ENCODE peak calls at places on chromosomes 13 and 19, in four cellular contexts. L is HepG2, W is GM12878, E is K562. S is an unnamed sample.

GRCh38 chr19:44645407-44646048 is 1.8 kb downstream of the PVR start:
- DNase-seq in L (no peak), W (no peak), E (no peak), S (no peak)

GRCh38 chr13:30339721-30340366 is 32.5 kb upstream of the KATNAL1 start:
- DNase-seq in L (no peak), W (no peak), E (peak; percentile 21), S (no peak)

GRCh38 chr19:40457953-40458596 is 7.5 kb downstream of the BLVRB start:
- DNase-seq in L (no peak), W (no peak), E (no peak), S (no peak)

GRCh38 chr19:49930483-49931011 is 1.2 kb upstream of the NUP62 start:
- DNase-seq in L (no peak), W (no peak), E (peak; percentile 87), S (no peak)

GRCh38 chr19:56596676-56597075 is 1.6 kb downstream of the ZNF71 start:
- DNase-seq in L (no peak), W (no peak), E (no peak), S (no peak)

GRCh38 chr13:22372261-22372660 is 701.4 kb downstream of the FGF9 start:
- DNase-seq in L (no peak), W (no peak), E (peak; percentile 1), S (no peak)

GRCh38 chr19:662207-662961 is 630 bp downstream of the RNF126 start:
- DNase-seq in L (peak; percentile 52), W (no peak), E (peak; percentile 77), S (peak; percentile 74)

GRCh38 chr13:112056739-112057433 is 10.1 kb upstream of the SOX1 start:
- DNase-seq in L (no peak), W (no peak), E (no peak), S (peak; percentile 40)

GRCh38 chr19:13825489-13826475 is 30.5 kb downstream of the ZSWIM4 start:
- DNase-seq in L (no peak), W (no peak), E (peak; percentile 87), S (peak; percentile 80)

GRCh38 chr19:51469162-51469561 is 9.2 kb upstream of the CEACAM18 start:
- DNase-seq in L (no peak), W (no peak), E (peak; percentile 59), S (no peak)

GRCh38 chr19:55654833-55655647 is at the start of gene U2AF2:
- DNase-seq in L (peak; percentile 82), W (no peak), E (peak; percentile 94), S (peak; percentile 97)

GRCh38 chr19:15400521-15401396 is 18.0 kb downstream of the AKAP8L start:
- DNase-seq in L (no peak), W (no peak), E (no peak), S (no peak)

GRCh38 chr19:42433503-42434260 is 6.5 kb upstream of the LIPE start:
- DNase-seq in L (peak; percentile 95), W (no peak), E (peak; percentile 88), S (no peak)

GRCh38 chr19:35055715-35056179 is 14.2 kb downstream of the HPN start:
- DNase-seq in L (no peak), W (no peak), E (peak; percentile 56), S (no peak)

GRCh38 chr19:720691-721160 is 12.0 kb downstream of the PALM start:
- DNase-seq in L (peak; percentile 41), W (no peak), E (no peak), S (peak; percentile 90)

GRCh38 chr19:43725468-43725867 is 9.6 kb downstream of the IRGC start:
- DNase-seq in L (no peak), W (peak; percentile 68), E (no peak), S (no peak)

GRCh38 chr13:112688560-112689497 is 1.0 kb upstream of the ATP11A start:
- DNase-seq in L (peak; percentile 24), W (no peak), E (peak; percentile 47), S (no peak)

GRCh38 chr19:15330801-15331418 is 1.4 kb downstream of the BRD4 start:
- DNase-seq in L (no peak), W (no peak), E (peak; percentile 37), S (peak; percentile 42)

GRCh38 chr13:95432141-95432540 is 120.4 kb upstream of the CLDN10 start:
- DNase-seq in L (no peak), W (no peak), E (no peak), S (no peak)

GRCh38 chr13:97004096-97004876 is 10.0 kb upstream of the OXGR1 start:
- DNase-seq in L (peak; percentile 4), W (no peak), E (no peak), S (no peak)

GRCh38 chr19:6451583-6452222 is 7.9 kb downstream of the SLC25A23 start:
- DNase-seq in L (no peak), W (no peak), E (no peak), S (no peak)

GRCh38 chr13:51978836-51979556 is 32.3 kb downstream of the ATP7B start:
- DNase-seq in L (peak; percentile 90), W (no peak), E (peak; percentile 80), S (no peak)

GRCh38 chr19:13781547-13781946 is 7.3 kb downstream of the C19orf53 start:
- DNase-seq in L (no peak), W (no peak), E (peak; percentile 76), S (peak; percentile 86)

GRCh38 chr13:97600438-97601080 is 166.6 kb downstream of the RAP2A start:
- DNase-seq in L (peak; percentile 4), W (no peak), E (no peak), S (no peak)

GRCh38 chr13:79466852-79467251 is 14.1 kb upstream of the NDFIP2 start:
- DNase-seq in L (no peak), W (no peak), E (no peak), S (no peak)

GRCh38 chr19:46426506-46427162 is 2.1 kb downstream of the PNMA8C start:
- DNase-seq in L (peak; percentile 71), W (no peak), E (peak; percentile 77), S (peak; percentile 94)

GRCh38 chr13:111316161-111316730 is 4.2 kb upstream of the TEX29 start:
- DNase-seq in L (no peak), W (no peak), E (no peak), S (no peak)

GRCh38 chr13:48159436-48160225 is 64.7 kb upstream of the MED4 start:
- DNase-seq in L (no peak), W (no peak), E (no peak), S (no peak)

DNA sequence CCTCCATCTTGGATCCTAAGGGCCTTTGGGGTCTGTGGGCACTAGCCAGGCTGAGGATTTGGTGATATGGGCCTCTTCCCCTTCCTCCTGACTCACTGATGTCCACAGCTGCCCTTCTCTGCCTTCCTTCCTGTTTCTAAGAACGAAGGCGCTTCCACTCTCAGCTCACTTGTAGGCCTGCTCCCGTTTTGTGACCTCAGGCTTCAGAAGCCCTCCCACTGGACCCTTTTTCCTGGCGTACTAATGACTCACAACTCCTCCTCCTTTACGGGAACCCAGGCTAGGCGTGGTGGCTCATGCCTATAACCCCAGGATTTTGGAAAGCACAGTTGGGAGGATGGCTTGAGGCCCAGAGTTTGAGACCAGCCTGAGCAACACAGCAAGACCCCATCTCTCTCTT is 55.6 kb downstream of the TMED1 start:
- DNase-seq in L (no peak), W (no peak), E (peak; percentile 13), S (no peak)
- H2AFZ ChIP-seq in L (no peak overlapping the region), W (no peak overlapping the region), E (no peak overlapping the region), S (no peak overlapping the region)

GRCh38 chr13:25977216-25977615 is 74.6 kb downstream of the SHISA2 start:
- DNase-seq in L (no peak), W (no peak), E (no peak), S (no peak)
- TF ChIP-seq FOXM1 in L (no peak), W (no peak), E (no peak), S (no peak)

DNA sequence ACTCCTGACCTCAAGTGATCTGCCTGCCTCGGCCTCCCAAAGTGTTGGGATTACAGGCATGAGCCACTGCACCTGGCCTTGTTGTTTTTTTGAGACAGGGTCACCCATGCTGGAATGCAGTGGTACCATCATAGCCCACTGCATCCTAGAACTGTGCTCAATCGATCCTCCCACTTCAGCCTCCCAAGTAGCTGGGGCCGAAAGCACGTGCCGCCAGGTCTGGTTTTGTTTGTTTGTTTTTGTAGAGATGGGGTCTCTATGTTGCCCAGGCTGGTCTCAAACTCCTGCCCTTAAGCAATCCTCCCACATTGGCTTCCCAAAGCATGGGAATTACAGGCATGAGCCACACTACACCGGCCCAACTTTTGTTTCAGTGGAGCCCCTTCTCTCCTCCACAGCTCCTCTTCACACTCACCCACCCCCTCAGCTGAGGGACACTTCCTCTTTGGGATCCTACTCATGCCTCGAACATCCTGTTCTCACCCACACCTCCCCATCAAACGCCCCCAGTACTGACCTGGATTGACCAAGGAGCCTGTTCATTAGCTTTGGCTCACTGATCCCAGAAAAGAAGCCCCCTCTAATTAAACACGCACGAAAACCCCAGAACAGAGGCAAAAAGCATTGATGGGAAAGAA is 12.8 kb upstream of the CERS4 start:
- DNase-seq in L (no peak), W (peak; percentile 66), E (no peak), S (no peak)
- H2AFZ ChIP-seq in L (no peak overlapping the region), W (peak overlapping the region; percentile 70), E (peak overlapping the region; percentile 51), S (no peak overlapping the region)

GRCh38 chr13:28582225-28582891 is 76.6 kb upstream of the POMP start:
- DNase-seq in L (no peak), W (no peak), E (peak; percentile 74), S (no peak)
- TF ChIP-seq FOXM1 in L (no peak), W (no peak), E (no peak), S (no peak)

GRCh38 chr19:38838986-38839761 is 7.6 kb upstream of the ECH1 start:
- DNase-seq in L (no peak), W (no peak), E (no peak), S (no peak)

GRCh38 chr19:38837656-38838121 is 6.1 kb upstream of the ECH1 start:
- DNase-seq in L (peak; percentile 65), W (no peak), E (no peak), S (no peak)

GRCh38 chr19:38839816-38840582 is 8.4 kb upstream of the ECH1 start:
- DNase-seq in L (no peak), W (no peak), E (no peak), S (no peak)

GRCh38 chr19:38837304-38837626 is 5.7 kb upstream of the ECH1 start:
- DNase-seq in L (no peak), W (no peak), E (no peak), S (peak; percentile 63)

GRCh38 chr19:38838208-38838985 is 6.8 kb upstream of the ECH1 start:
- DNase-seq in L (no peak), W (no peak), E (no peak), S (no peak)
- H2AFZ ChIP-seq in L (no peak overlapping the region), W (no peak overlapping the region), E (no peak overlapping the region), S (no peak overlapping the region)

DNA sequence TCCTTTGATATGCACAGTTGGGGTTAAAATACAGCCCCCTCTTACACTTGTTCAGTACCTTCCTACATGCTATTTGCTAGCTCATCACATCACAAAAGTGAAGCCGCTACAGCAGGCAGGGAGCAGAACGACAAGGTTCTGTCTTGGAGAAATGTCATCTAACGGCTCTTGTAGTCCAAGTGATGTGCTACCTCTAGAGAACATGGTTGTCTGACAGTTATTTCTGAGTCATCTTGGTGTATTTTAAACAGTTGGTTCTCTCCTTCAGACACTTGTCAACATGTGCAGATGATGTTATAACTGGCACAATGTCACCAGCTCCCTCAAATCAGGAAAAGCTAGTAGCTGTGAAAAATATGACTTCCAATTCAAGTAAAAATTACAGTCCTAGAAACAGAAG is 865.0 kb downstream of the PCDH9 start:
- DNase-seq in L (no peak), W (no peak), E (no peak), S (no peak)
- TF ChIP-seq FOXM1 in L (no peak), W (no peak), E (no peak), S (no peak)

GRCh38 chr13:32036131-32036695 is 4.6 kb downstream of the FRY start:
- DNase-seq in L (no peak), W (no peak), E (no peak), S (no peak)
- H2AFZ ChIP-seq in L (no peak overlapping the region), W (no peak overlapping the region), E (no peak overlapping the region), S (no peak overlapping the region)

GRCh38 chr13:49877629-49878218 is 58.4 kb downstream of the SPRYD7 start:
- DNase-seq in L (no peak), W (no peak), E (no peak), S (no peak)
- TF ChIP-seq FOXM1 in L (no peak), W (no peak), E (no peak), S (no peak)

S was measured in SK-N-SH.